ENCODE peak calls at places on chromosomes 3 and 15, in four cellular contexts. One of them, this sample, is unnamed.

GRCh38 chr3:156787015-156787414 is 39.1 kb upstream of the LEKR1 start:
- DNase-seq in psoas muscle: no peak
- DNase-seq in transverse colon: no peak
- DNase-seq in sigmoid colon: no peak
- DNase-seq in this sample: no peak

GRCh38 chr15:74786659-74787165 is 4.8 kb downstream of the CSK start:
- DNase-seq in psoas muscle: no peak
- DNase-seq in transverse colon: no peak
- DNase-seq in sigmoid colon: peak
- DNase-seq in this sample: no peak

GRCh38 chr3:23981955-23982354 is 36.9 kb downstream of the NR1D2 start:
- DNase-seq in psoas muscle: no peak
- DNase-seq in transverse colon: no peak
- DNase-seq in sigmoid colon: no peak
- DNase-seq in this sample: no peak

GRCh38 chr15:85870216-85871014 is 75.7 kb upstream of the KLHL25 start:
- DNase-seq in psoas muscle: no peak
- DNase-seq in transverse colon: no peak
- DNase-seq in sigmoid colon: no peak
- DNase-seq in this sample: no peak

GRCh38 chr3:148866261-148866660 is 1.2 kb downstream of the CPA3 start:
- DNase-seq in psoas muscle: no peak
- DNase-seq in transverse colon: no peak
- DNase-seq in sigmoid colon: no peak
- DNase-seq in this sample: no peak

GRCh38 chr3:52890735-52891134 is 6.6 kb downstream of the STIMATE start:
- DNase-seq in psoas muscle: no peak
- DNase-seq in transverse colon: no peak
- DNase-seq in sigmoid colon: no peak
- DNase-seq in this sample: no peak

GRCh38 chr3:144403040-144403457 is 431.4 kb downstream of the DIPK2A start:
- DNase-seq in psoas muscle: no peak
- DNase-seq in transverse colon: no peak
- DNase-seq in sigmoid colon: no peak
- DNase-seq in this sample: no peak

GRCh38 chr15:36644156-36644896 is 64.9 kb downstream of the CDIN1 start:
- DNase-seq in psoas muscle: no peak
- DNase-seq in transverse colon: no peak
- DNase-seq in sigmoid colon: no peak
- DNase-seq in this sample: no peak

GRCh38 chr3:78414261-78414660 is 1353.5 kb downstream of the ROBO1 start:
- DNase-seq in psoas muscle: no peak
- DNase-seq in transverse colon: no peak
- DNase-seq in sigmoid colon: no peak
- DNase-seq in this sample: no peak

GRCh38 chr3:160671231-160671630 is 5.7 kb upstream of the ARL14 start:
- DNase-seq in psoas muscle: no peak
- DNase-seq in transverse colon: peak
- DNase-seq in sigmoid colon: no peak
- DNase-seq in this sample: no peak

GRCh38 chr15:55774113-55774970 is 31.4 kb upstream of the PRTG start:
- DNase-seq in psoas muscle: no peak
- DNase-seq in transverse colon: peak
- DNase-seq in sigmoid colon: no peak
- DNase-seq in this sample: no peak

GRCh38 chr3:30448946-30449686 is 157.3 kb upstream of the TGFBR2 start:
- DNase-seq in psoas muscle: no peak
- DNase-seq in transverse colon: no peak
- DNase-seq in sigmoid colon: no peak
- DNase-seq in this sample: no peak

GRCh38 chr3:185335799-185336198 is 27.1 kb upstream of the MAP3K13 start:
- DNase-seq in psoas muscle: no peak
- DNase-seq in transverse colon: no peak
- DNase-seq in sigmoid colon: no peak
- DNase-seq in this sample: no peak

GRCh38 chr15:50850003-50850402 is 58.5 kb upstream of the AP4E1 start:
- DNase-seq in psoas muscle: no peak
- DNase-seq in transverse colon: no peak
- DNase-seq in sigmoid colon: no peak
- DNase-seq in this sample: no peak

GRCh38 chr3:170599995-170600624 is 14.2 kb upstream of the SLC7A14 start:
- DNase-seq in psoas muscle: no peak
- DNase-seq in transverse colon: no peak
- DNase-seq in sigmoid colon: no peak
- DNase-seq in this sample: no peak

GRCh38 chr15:81419304-81419943 is 45.4 kb upstream of the TMC3 start:
- DNase-seq in psoas muscle: no peak
- DNase-seq in transverse colon: no peak
- DNase-seq in sigmoid colon: no peak
- DNase-seq in this sample: peak

GRCh38 chr3:188092648-188093047 is 61.3 kb upstream of the LPP start:
- DNase-seq in psoas muscle: no peak
- DNase-seq in transverse colon: no peak
- DNase-seq in sigmoid colon: no peak
- DNase-seq in this sample: no peak

GRCh38 chr3:54321515-54321914 is 199.2 kb downstream of the CACNA2D3 start:
- DNase-seq in psoas muscle: no peak
- DNase-seq in transverse colon: peak
- DNase-seq in sigmoid colon: no peak
- DNase-seq in this sample: no peak

GRCh38 chr15:60912984-60913697 is 316.0 kb downstream of the RORA start:
- DNase-seq in psoas muscle: no peak
- DNase-seq in transverse colon: no peak
- DNase-seq in sigmoid colon: no peak
- DNase-seq in this sample: no peak

GRCh38 chr15:100308222-100309007 is 33.4 kb downstream of the ADAMTS17 start:
- DNase-seq in psoas muscle: no peak
- DNase-seq in transverse colon: no peak
- DNase-seq in sigmoid colon: peak
- DNase-seq in this sample: no peak

GRCh38 chr3:129432036-129432435 is 3.6 kb upstream of the EFCAB12 start:
- DNase-seq in psoas muscle: no peak
- DNase-seq in transverse colon: no peak
- DNase-seq in sigmoid colon: no peak
- DNase-seq in this sample: no peak
- H3K27ac ChIP-seq in psoas muscle: no peak
- H3K27ac ChIP-seq in transverse colon: no peak
- H3K27ac ChIP-seq in sigmoid colon: no peak
- H3K27ac ChIP-seq in this sample: no peak

DNA sequence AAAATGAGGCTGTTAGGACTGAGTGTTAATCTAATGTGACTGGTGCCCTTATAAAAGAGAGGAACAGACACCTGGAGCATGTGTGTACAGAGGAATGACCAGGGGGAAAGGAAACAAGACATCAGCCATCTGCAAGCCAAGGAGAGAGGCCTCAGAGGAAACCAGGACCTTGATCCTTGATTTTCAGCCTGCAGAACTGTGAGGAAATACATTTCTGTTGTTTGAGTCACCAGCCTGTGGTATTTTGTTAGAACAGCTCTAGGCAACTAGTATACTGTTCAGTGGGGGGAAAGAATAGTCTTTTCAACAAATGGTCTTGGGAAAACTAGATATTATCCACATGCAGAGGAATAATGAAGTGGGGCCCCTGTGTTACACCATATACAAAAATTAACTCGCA is 80.6 kb downstream of the CCR1 start:
- DNase-seq in psoas muscle: no peak
- DNase-seq in transverse colon: no peak
- DNase-seq in sigmoid colon: no peak
- DNase-seq in this sample: no peak
- H3K27ac ChIP-seq in psoas muscle: peak
- H3K27ac ChIP-seq in transverse colon: no peak
- H3K27ac ChIP-seq in sigmoid colon: no peak
- H3K27ac ChIP-seq in this sample: no peak

GRCh38 chr3:14434541-14435151 is 32.2 kb downstream of the SLC6A6 start:
- DNase-seq in psoas muscle: peak
- DNase-seq in transverse colon: peak
- DNase-seq in sigmoid colon: no peak
- DNase-seq in this sample: no peak
- H3K27ac ChIP-seq in psoas muscle: peak
- H3K27ac ChIP-seq in transverse colon: peak
- H3K27ac ChIP-seq in sigmoid colon: peak
- H3K27ac ChIP-seq in this sample: no peak

GRCh38 chr3:127136706-127137105 is 56.2 kb upstream of the PRR23E start:
- DNase-seq in psoas muscle: no peak
- DNase-seq in transverse colon: no peak
- DNase-seq in sigmoid colon: peak
- DNase-seq in this sample: no peak
- H3K27ac ChIP-seq in psoas muscle: no peak
- H3K27ac ChIP-seq in transverse colon: no peak
- H3K27ac ChIP-seq in sigmoid colon: no peak
- H3K27ac ChIP-seq in this sample: no peak

DNA sequence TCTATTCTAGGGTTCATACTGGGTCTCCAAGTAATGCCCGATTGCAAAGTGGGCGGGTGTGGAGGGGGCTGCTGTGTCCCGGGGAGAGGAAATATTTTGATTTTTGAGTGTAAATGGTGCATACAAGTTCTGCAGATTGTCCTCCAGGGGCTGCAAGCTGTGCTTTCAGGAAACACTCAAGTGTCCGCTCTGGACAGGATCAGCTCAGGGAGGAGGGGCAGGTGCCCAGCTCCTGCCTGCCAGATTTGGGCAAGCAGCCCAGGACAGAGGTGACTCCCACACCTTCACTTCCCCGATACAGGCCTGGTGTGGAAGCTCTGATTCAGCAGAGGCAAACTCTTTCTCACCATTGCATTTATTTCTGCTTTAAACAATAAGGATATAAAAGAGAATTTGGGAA is 142.7 kb downstream of the ALDH1A2 start:
- DNase-seq in psoas muscle: peak
- DNase-seq in transverse colon: peak
- DNase-seq in sigmoid colon: no peak
- DNase-seq in this sample: no peak
- H3K27ac ChIP-seq in psoas muscle: no peak
- H3K27ac ChIP-seq in transverse colon: peak
- H3K27ac ChIP-seq in sigmoid colon: peak
- H3K27ac ChIP-seq in this sample: no peak

GRCh38 chr15:59170295-59170881 is 36.3 kb upstream of the LDHAL6B start:
- DNase-seq in psoas muscle: peak
- DNase-seq in transverse colon: peak
- DNase-seq in sigmoid colon: no peak
- DNase-seq in this sample: no peak
- H3K27ac ChIP-seq in psoas muscle: peak
- H3K27ac ChIP-seq in transverse colon: peak
- H3K27ac ChIP-seq in sigmoid colon: peak
- H3K27ac ChIP-seq in this sample: no peak

GRCh38 chr15:90400005-90400758 is 12.1 kb downstream of the IQGAP1 start:
- DNase-seq in psoas muscle: no peak
- DNase-seq in transverse colon: no peak
- DNase-seq in sigmoid colon: no peak
- DNase-seq in this sample: no peak

GRCh38 chr15:90396321-90396720 is 8.3 kb downstream of the IQGAP1 start:
- DNase-seq in psoas muscle: no peak
- DNase-seq in transverse colon: no peak
- DNase-seq in sigmoid colon: no peak
- DNase-seq in this sample: no peak

GRCh38 chr15:90393040-90393439 is 5.0 kb downstream of the IQGAP1 start:
- DNase-seq in psoas muscle: no peak
- DNase-seq in transverse colon: no peak
- DNase-seq in sigmoid colon: no peak
- DNase-seq in this sample: no peak

GRCh38 chr15:90394074-90394473 is 6.0 kb downstream of the IQGAP1 start:
- DNase-seq in psoas muscle: no peak
- DNase-seq in transverse colon: peak
- DNase-seq in sigmoid colon: no peak
- DNase-seq in this sample: no peak

DNA sequence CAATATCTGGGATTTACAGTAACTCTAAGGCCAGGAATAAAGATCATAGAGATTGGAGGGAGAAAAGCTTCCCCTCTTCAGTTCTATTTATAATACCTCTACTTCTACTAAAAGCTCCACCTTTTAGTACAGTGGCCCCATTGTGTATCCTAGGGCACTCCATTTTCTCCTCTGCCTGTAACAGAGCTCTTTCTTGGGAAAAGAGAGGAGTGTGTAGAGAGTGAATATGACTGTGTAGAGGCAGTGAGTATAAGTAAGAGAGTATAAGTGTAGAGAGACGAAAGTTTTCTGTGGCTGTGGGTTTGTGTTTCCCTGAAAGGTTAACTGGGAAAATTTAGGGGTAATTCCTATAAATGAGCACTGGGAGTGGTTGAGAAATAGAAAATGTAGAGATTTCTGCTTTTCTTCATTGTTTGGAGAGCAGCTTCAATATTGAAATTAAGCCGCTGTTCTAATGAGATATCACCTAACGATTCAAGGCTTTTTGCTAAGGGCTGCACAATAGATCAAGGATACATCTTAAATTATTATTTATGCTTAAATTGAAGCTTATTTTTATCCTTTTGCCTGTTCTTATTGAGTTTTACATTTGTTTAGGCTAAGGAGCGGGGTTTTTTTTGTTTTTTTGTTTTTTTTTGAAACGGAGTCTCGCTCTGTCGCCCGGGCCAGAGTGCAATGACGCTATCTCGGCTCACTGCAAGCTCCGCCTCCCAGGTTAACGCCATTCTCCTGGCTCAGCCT is 6.8 kb downstream of the IQGAP1 start:
- DNase-seq in psoas muscle: no peak
- DNase-seq in transverse colon: no peak
- DNase-seq in sigmoid colon: no peak
- DNase-seq in this sample: no peak
- H3K27ac ChIP-seq in psoas muscle: peak
- H3K27ac ChIP-seq in transverse colon: peak
- H3K27ac ChIP-seq in sigmoid colon: peak
- H3K27ac ChIP-seq in this sample: no peak

This sample was measured in iPS DF 6.9.